ENCODE peak calls at places on chromosomes 4 and X, in four cellular contexts. F, Y, C and V are unnamed samples.

GRCh38 chrX:37912797-37913196 is 65.4 kb upstream of the DYNLT3 start:
- DNase-seq in C (no peak), F (no peak), Y (no peak), V (no peak)

GRCh38 chr4:35358001-35358584 is 886.2 kb downstream of the ARAP2 start:
- DNase-seq in F (no peak), Y (no peak), C (no peak), V (no peak)

GRCh38 chr4:103754844-103755243 is 35.1 kb upstream of the TACR3 start:
- DNase-seq in F (no peak), Y (no peak), C (no peak), V (no peak)

GRCh38 chrX:46588263-46588662 is 14.7 kb downstream of the CHST7 start:
- DNase-seq in F (no peak), Y (peak), C (peak), V (no peak)

GRCh38 chr4:9685692-9686091 is 95.7 kb upstream of the DRD5 start:
- DNase-seq in F (peak), Y (no peak), C (no peak), V (no peak)

GRCh38 chr4:111210576-111210975 is 587.7 kb upstream of the PITX2 start:
- DNase-seq in Y (no peak), C (no peak), F (no peak), V (no peak)

GRCh38 chr4:65014078-65014477 is 604.8 kb upstream of the TECRL start:
- DNase-seq in Y (no peak), C (no peak), F (no peak), V (no peak)

GRCh38 chr4:8688041-8688907 is 95.7 kb downstream of the CPZ start:
- DNase-seq in C (no peak), Y (no peak), F (peak), V (no peak)

GRCh38 chr4:150395872-150396271 is 186.1 kb upstream of the MAB21L2 start:
- DNase-seq in Y (no peak), C (no peak), F (no peak), V (no peak)

GRCh38 chrX:119075271-119075670 is 2.5 kb downstream of the CT47C1 start:
- DNase-seq in C (no peak), Y (no peak), F (no peak), V (no peak)

GRCh38 chrX:119073911-119074310 is 1.1 kb downstream of the CT47C1 start:
- DNase-seq in Y (no peak), C (no peak), F (no peak), V (no peak)

GRCh38 chrX:119073200-119073905 is 560 bp downstream of the CT47C1 start:
- DNase-seq in Y (no peak), C (no peak), F (no peak), V (no peak)

GRCh38 chrX:119071381-119071780 is 1.4 kb upstream of the CT47C1 start:
- DNase-seq in Y (no peak), C (no peak), F (no peak), V (no peak)

DNA sequence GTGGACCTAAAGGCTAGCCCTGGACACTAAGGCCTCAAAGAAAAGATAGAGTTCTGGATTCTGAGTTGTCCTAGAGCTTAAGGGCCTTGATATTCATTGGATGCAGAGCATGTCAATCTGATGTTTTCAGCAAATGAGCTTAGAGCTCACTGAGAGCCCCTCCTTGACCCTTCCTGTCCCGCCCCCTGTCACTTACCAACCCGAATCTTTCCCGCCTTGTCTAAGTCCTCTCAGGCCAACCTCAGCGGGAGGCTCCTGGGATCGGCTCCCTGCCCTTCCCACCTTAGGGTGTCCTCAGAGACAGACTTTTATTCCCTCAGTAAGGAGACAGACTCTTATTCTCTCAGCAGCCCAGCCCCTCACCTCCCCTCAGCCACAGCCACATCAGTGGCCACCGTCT is at the start of gene CT47C1:
- DNase-seq in F (no peak), Y (no peak), C (no peak), V (no peak)
- TF ChIP-seq CTCF in F (no peak), Y (no peak), C (no peak), V (no peak)

GRCh38 chr4:90689739-90690138 is 562.5 kb downstream of the CCSER1 start:
- DNase-seq in C (no peak), Y (no peak), F (no peak), V (no peak)
- H3K4me3 ChIP-seq in C (no peak), Y (no peak), F (no peak), V (no peak)

GRCh38 chr4:89308161-89308500 is 531 bp upstream of the GPRIN3 start:
- DNase-seq in F (no peak), Y (no peak), C (no peak), V (no peak)
- TF ChIP-seq CTCF in F (no peak), Y (no peak), C (no peak), V (no peak)

GRCh38 chr4:75340561-75340960 is 173.6 kb downstream of the RCHY1 start:
- DNase-seq in C (no peak), F (no peak), Y (no peak), V (no peak)

GRCh38 chr4:75343333-75343732 is 170.9 kb downstream of the RCHY1 start:
- DNase-seq in Y (no peak), C (no peak), F (no peak), V (no peak)

GRCh38 chr4:75338352-75338880 is 175.8 kb downstream of the RCHY1 start:
- DNase-seq in Y (no peak), C (no peak), F (no peak), V (no peak)
- H3K4me3 ChIP-seq in Y (no peak), C (no peak), F (no peak), V (no peak)

DNA sequence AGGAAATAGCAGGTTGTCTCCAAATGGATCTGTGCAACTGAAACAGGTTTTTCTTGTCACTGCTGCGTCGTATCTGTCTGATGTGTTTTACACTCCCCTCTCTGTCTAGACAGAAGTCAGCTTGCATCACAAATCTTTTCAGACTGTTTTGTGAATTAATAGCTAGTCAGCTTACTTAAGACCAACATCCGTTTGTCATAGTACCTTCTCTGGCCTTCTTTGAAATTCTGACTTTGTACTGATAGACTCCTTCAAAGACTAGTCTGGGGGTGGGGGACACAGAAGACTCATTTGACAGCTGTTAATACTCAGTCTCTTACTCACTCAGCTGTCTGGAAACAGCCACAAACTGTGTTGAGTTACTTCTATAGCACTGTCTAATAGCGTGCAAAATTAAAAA is 197.8 kb downstream of the PALLD start:
- DNase-seq in C (no peak), Y (no peak), F (no peak), V (no peak)
- TF ChIP-seq CTCF in C (no peak), Y (no peak), F (no peak), V (no peak)

GRCh38 chrX:120311632-120312000 is 355 bp upstream of the TMEM255A start:
- DNase-seq in F (no peak), Y (no peak), C (no peak), V (no peak)

GRCh38 chrX:120308558-120308957 is 2.7 kb downstream of the TMEM255A start:
- DNase-seq in Y (no peak), C (no peak), F (peak), V (no peak)

GRCh38 chrX:120310861-120311631 is at the start of gene TMEM255A:
- DNase-seq in F (peak), C (no peak), Y (no peak), V (no peak)

GRCh38 chrX:120308959-120309872 is 2.0 kb downstream of the TMEM255A start:
- DNase-seq in Y (peak), C (peak), F (peak), V (peak)

DNA sequence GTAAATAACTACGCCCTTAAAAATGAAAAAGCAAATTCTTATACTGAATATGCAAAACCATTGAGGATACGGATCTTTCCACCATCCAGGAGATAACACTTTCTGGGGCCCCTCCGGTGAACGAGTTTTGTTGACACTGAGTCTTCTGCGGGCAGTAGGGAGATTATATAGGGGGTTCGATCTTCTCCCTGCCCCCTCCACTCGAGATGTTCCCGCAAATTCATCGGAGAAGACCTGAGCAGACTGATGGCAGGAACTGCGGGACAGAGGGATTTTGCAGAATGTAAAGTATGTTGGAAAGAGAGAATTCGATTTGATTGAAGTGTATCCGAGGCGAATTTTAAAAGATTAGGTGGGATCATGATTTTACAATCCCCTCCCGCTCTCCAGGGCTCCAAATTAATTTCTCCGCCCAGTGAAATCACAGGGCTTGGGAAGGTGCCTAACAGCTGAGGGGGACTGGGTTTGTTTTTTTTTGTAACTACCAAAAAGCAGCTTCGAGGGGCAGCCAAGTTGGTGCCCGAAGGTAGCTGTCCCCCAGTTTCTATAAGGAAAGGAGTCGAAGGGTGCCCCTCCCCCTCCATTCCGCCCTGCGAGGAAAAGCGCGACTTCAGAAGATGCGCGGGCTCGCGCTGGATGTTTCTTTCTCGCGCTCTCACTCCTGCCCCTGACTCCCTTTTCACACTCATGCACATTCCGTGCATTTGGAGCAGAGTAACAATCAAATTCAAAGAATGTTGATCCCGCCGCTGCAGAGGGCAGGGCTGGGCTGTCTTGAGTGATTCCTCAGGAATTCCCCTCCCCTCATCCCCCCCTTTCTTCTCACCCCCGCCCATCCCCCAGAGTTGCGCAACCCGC is 1.2 kb downstream of the TMEM255A start:
- DNase-seq in C (no peak), Y (peak), F (no peak), V (no peak)
- H3K4me3 ChIP-seq in C (peak), Y (peak), F (peak), V (peak)

DNA sequence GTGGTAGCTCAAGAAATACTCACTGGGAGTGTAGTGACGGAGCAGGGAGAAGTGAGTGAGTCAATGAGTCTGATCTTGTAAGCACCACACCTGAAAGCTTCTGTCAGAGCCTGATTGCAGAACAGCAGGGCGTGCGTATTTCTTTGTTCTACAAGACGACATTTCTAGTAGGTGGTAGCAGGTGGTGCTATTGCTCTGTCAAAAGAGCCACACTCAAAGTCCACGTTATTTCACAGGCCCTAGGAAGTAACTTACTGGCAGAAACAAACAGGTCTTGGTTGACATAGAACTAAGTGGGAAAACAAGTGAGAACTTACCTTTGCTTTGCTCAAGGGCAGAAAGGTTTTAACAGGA is 46.4 kb upstream of the SPRY1 start:
- DNase-seq in F (no peak), C (no peak), Y (no peak), V (no peak)
- TF ChIP-seq CTCF in F (peak), C (no peak), Y (no peak), V (no peak)

GRCh38 chr4:74037076-74037475 is 1.4 kb downstream of the CXCL3 start:
- DNase-seq in Y (no peak), C (no peak), F (peak), V (no peak)

GRCh38 chr4:74042681-74043080 is 4.2 kb upstream of the CXCL3 start:
- DNase-seq in F (no peak), C (no peak), Y (no peak), V (no peak)

GRCh38 chr4:74041418-74041817 is 2.9 kb upstream of the CXCL3 start:
- DNase-seq in Y (no peak), C (no peak), F (no peak), V (no peak)

GRCh38 chr4:74038161-74039064 is at the start of gene CXCL3:
- DNase-seq in F (peak), C (peak), Y (peak), V (no peak)

GRCh38 chr4:74039065-74039763 is 725 bp upstream of the CXCL3 start:
- DNase-seq in C (no peak), F (no peak), Y (no peak), V (no peak)
- H3K4me3 ChIP-seq in C (peak), F (peak), Y (peak), V (peak)

GRCh38 chr4:55033296-55033695 is 92.1 kb downstream of the KDR start:
- DNase-seq in Y (no peak), C (no peak), F (no peak), V (no peak)

GRCh38 chr4:55030606-55031005 is 94.8 kb downstream of the KDR start:
- DNase-seq in Y (no peak), C (no peak), F (no peak), V (no peak)

GRCh38 chr4:55032179-55032578 is 93.2 kb downstream of the KDR start:
- DNase-seq in Y (no peak), C (no peak), F (no peak), V (no peak)

GRCh38 chr4:55031158-55031557 is 94.2 kb downstream of the KDR start:
- DNase-seq in Y (no peak), F (no peak), C (no peak), V (no peak)

DNA sequence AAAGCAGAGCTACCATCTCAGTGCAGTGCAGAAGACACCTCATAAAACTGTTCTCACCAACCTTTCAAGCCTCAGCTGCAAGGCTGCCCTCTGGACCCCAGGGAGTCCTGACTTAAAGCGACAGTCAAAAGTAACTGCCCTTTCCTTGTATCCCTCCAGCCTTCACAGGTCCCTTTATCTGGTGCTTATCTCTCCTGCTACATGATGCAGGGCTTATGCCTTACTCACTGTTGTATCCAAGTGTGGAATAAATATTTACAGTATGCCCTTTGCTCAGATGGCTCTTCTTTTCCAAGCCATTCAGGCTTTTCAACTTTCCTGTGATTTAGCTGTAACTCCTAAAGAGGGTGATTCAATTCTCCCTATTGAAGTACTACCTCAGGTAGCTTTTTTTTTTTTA is 92.6 kb downstream of the KDR start:
- DNase-seq in F (no peak), Y (no peak), C (no peak), V (no peak)
- TF ChIP-seq CTCF in F (no peak), Y (no peak), C (no peak), V (no peak)

DNA sequence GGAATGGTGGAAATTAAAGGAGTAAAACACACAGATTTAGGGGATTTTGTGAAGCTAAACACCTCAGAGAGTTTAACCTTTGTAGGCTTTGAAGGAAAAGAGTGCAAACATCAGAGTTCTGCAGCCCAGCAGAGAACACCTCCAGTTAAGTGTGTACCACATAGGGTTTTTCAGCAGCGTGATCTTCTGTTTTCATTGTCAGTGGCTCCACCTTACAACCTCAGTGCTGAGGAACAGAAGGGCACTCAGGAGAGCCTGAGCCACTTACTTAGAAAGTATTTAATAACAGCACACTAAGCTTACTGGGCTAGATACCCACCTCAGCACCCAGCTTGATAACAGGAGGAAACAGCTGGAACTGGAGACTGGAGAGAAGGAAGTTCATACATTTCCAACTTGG is 2.0 kb upstream of the FBXW7 start:
- DNase-seq in Y (no peak), C (no peak), F (no peak), V (no peak)
- H3K4me3 ChIP-seq in Y (no peak), C (no peak), F (no peak), V (peak)